ENCODE peak calls at places on chromosome 7, in four cellular contexts. G is A549, W is GM12878, E is HepG2. U is an unnamed sample.
A peak's percentile ranks its signal among the peaks of the same experiment; 100 is the strongest.

GRCh38 chr7:91164531-91164930 is 99.7 kb upstream of the FZD1 start:
- DNase-seq in W (no peak), G (no peak), E (no peak), U (no peak)

GRCh38 chr7:68411742-68412141 is 1186.5 kb upstream of the AUTS2 start:
- DNase-seq in W (no peak), E (no peak), G (no peak), U (peak; percentile 21)

GRCh38 chr7:2512179-2512644 is 7.4 kb upstream of the LFNG start:
- DNase-seq in W (no peak), G (no peak), E (no peak), U (no peak)

GRCh38 chr7:63080831-63081230 is 917.8 kb upstream of the ZNF722 start:
- DNase-seq in W (no peak), E (no peak), G (no peak), U (no peak)

GRCh38 chr7:48168159-48168558 is 3.1 kb upstream of the ABCA13 start:
- DNase-seq in E (no peak), W (no peak), G (peak; percentile 18), U (no peak)

GRCh38 chr7:99380823-99381663 is 6.5 kb downstream of the ARPC1B start:
- DNase-seq in E (peak; percentile 72), G (no peak), W (peak; percentile 88), U (peak; percentile 30)

GRCh38 chr7:711967-712600 is 14.4 kb upstream of the DNAAF5 start:
- DNase-seq in W (no peak), G (no peak), E (no peak), U (peak; percentile 83)

GRCh38 chr7:1948377-1948796 is 278.3 kb downstream of the ELFN1 start:
- DNase-seq in W (no peak), E (no peak), G (no peak), U (no peak)

GRCh38 chr7:140883378-140883777 is 41.4 kb downstream of the BRAF start:
- DNase-seq in W (no peak), G (no peak), E (no peak), U (no peak)

GRCh38 chr7:117283371-117283770 is 39.5 kb downstream of the WNT2 start:
- DNase-seq in W (no peak), E (no peak), G (peak; percentile 3), U (no peak)

GRCh38 chr7:118288098-118288497 is 63.6 kb downstream of the ANKRD7 start:
- DNase-seq in G (no peak), W (peak; percentile 5), E (no peak), U (no peak)

GRCh38 chr7:82562716-82563404 is 119.3 kb upstream of the CACNA2D1 start:
- DNase-seq in W (no peak), G (no peak), E (no peak), U (no peak)

DNA sequence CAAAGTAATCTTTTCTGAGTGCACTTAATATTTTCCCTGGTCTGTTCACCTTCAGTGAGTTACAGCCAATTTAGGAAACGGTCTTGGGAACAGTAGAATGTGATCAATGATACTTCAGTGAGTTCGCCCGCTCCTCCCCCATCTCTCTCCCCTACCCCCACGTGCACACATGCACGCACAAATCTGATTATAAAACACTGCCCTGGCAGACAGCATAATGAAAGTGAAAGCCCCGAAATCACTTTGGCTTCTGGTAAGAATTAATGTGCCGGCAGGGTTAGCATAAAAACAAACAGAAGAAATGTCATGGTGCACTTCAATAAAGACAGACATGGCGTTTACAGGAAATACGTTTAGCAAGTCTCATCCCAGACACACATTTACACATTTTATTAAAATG is 201.4 kb upstream of the CDCA7L start:
- DNase-seq in W (no peak), G (no peak), E (no peak), U (peak; percentile 70)
- TF ChIP-seq PBX3 in W (no peak), G (no peak), E (no peak), U (no peak)

DNA sequence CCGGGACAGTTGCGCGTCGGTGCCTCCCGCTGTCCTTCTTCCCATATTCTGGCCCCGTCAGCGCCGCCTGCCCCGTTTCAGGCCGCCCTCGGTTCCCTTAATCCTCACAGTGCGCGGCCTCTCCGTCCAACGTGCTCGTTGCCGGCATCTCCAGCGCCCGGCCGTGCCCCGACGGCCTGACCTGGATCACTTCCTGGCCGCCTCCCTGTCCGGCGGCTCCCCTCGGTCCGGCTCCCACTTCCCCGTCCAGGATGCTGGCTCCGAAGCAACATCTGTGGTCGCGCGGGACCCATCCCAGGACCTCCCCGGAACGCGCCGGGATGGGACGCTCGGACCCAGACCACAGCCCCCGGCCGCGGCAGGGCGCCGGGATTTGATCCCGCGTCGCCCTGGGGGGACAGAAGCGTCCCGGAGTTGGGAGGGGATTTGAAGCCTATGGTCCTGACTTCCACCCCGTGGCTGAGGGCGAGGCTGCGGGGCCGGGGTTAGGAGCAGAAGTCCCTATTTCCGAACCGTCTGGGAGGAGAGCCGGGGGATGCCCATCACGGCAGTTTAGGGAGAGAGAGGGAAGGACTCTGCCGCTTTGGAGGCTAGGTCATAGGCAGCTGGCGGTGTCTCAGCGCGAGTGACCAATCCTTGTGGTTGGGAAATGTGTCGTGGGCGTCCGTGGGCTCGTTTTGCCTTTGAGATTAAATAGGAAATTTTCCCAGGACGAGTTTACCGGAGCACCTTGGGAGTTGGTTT is 53.8 kb downstream of the KCTD7 start:
- DNase-seq in G (no peak), E (no peak), W (no peak), U (peak; percentile 80)
- TF ChIP-seq PBX3 in G (no peak), E (no peak), W (no peak), U (no peak)

GRCh38 chr7:134847834-134848233 is 68.4 kb downstream of the CALD1 start:
- DNase-seq in E (no peak), W (no peak), G (no peak), U (no peak)

GRCh38 chr7:134842062-134842461 is 62.6 kb downstream of the CALD1 start:
- DNase-seq in E (no peak), W (no peak), G (no peak), U (no peak)

GRCh38 chr7:134842901-134843300 is 63.5 kb downstream of the CALD1 start:
- DNase-seq in G (no peak), E (no peak), W (no peak), U (no peak)

GRCh38 chr7:134845461-134845860 is 66.0 kb downstream of the CALD1 start:
- DNase-seq in W (peak; percentile 7), E (peak; percentile 74), G (peak; percentile 52), U (no peak)

GRCh38 chr7:134844200-134844599 is 64.8 kb downstream of the CALD1 start:
- DNase-seq in E (peak; percentile 12), W (no peak), G (no peak), U (no peak)
- TF ChIP-seq PBX3 in E (no peak), W (no peak), G (no peak), U (no peak)

GRCh38 chr7:27122075-27122910 is 8.3 kb downstream of the HOXA4 start:
- DNase-seq in W (no peak), G (peak; percentile 69), E (peak; percentile 94), U (no peak)
- TF ChIP-seq PBX3 in W (no peak), G (no peak), E (no peak), U (no peak)

GRCh38 chr7:112596260-112596659 is 115.5 kb downstream of the LSMEM1 start:
- DNase-seq in G (no peak), W (no peak), E (no peak), U (no peak)
- TF ChIP-seq PBX3 in G (no peak), W (no peak), E (no peak), U (peak; percentile 94)

DNA sequence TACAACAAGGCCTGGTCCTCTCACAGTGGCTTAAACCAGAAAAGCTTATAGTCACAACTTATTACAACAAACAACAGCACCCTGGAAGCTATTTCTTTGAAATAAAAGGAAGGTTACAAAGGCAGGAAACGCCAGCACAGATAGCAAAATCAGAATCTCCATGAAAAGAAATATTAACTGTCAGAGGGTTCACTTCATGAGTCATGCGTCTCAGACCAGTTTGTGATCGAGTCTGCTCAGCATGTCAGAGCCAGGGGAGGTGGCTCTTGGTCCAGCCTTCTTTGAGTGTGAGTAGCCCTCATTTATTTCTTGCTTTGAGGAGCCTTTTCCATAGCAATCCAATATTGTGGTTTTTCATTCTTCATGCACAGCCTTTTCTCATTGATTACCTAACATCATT is 418.7 kb upstream of the NPVF start:
- DNase-seq in G (no peak), E (no peak), W (no peak), U (no peak)
- TF ChIP-seq PBX3 in G (no peak), E (no peak), W (no peak), U (no peak)

GRCh38 chr7:70303780-70304179 is 705.5 kb downstream of the AUTS2 start:
- DNase-seq in W (no peak), E (no peak), G (no peak), U (no peak)
- TF ChIP-seq PBX3 in W (no peak), E (no peak), G (no peak), U (peak; percentile 18)

GRCh38 chr7:133355325-133355708 is 102.4 kb downstream of the EXOC4 start:
- DNase-seq in W (no peak), G (no peak), E (no peak), U (no peak)
- TF ChIP-seq PBX3 in W (no peak), G (no peak), E (no peak), U (no peak)

DNA sequence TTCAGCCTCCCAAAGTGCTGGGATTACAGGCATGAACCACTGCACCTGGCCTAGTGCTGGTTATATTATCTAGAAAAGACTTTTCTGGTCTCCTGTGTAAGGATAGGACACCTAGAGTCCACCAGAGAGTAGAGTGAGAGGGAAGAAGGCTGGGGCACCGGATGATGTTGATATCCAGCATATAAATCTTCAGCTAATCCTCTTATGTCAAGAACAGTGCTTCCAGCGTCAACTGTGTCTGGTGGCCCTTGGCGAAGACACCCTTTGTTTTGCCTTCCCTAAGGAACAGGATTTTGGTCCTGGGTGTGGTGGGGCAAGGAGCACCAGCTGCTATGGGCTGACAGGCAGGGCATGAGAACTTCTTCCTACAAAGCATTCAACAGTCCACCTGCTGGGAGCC is 16.3 kb upstream of the INMT start:
- DNase-seq in E (no peak), G (no peak), W (no peak), U (no peak)
- TF ChIP-seq PBX3 in E (no peak), G (no peak), W (no peak), U (no peak)

U was measured in SK-N-SH.